ENCODE peak calls at places on chromosomes 1 and 21, in six cellular contexts. H is thoracic aorta, M is mesendoderm, O is PC-9, W is tibial nerve, U is right atrium auricular region. Q is an unnamed sample.

GRCh38 chr1:235326719-235327558 is 1.0 kb downstream of the ARID4B start:
- DNase-seq in H (no peak), M (peak; percentile 58), O (no peak), W (peak; percentile 23), U (peak; percentile 60), Q (peak; percentile 65)

GRCh38 chr21:15455819-15456462 is 273.8 kb upstream of the USP25 start:
- DNase-seq in H (no peak), M (no peak), O (no peak), W (no peak), U (no peak), Q (no peak)

GRCh38 chr1:40477680-40478057 is 579 bp downstream of the ZFP69 start:
- DNase-seq in H (no peak), M (no peak), O (no peak), W (peak; percentile 4), U (no peak), Q (no peak)

GRCh38 chr1:196407358-196408041 is 200.7 kb downstream of the KCNT2 start:
- DNase-seq in H (no peak), M (peak; percentile 66), O (no peak), W (no peak), U (no peak), Q (no peak)

GRCh38 chr1:248821101-248821500 is 4.6 kb downstream of the SH3BP5L start:
- DNase-seq in H (no peak), M (peak; percentile 81), O (no peak), W (no peak), U (peak; percentile 59), Q (no peak)

GRCh38 chr1:19427087-19427781 is 58.1 kb downstream of the CAPZB start:
- DNase-seq in H (no peak), M (no peak), O (no peak), W (no peak), U (no peak), Q (no peak)

GRCh38 chr1:203671808-203672207 is 45.2 kb downstream of the ATP2B4 start:
- DNase-seq in H (no peak), M (no peak), O (no peak), W (no peak), U (no peak), Q (no peak)

GRCh38 chr1:210445485-210445884 is 116.8 kb downstream of the HHAT start:
- DNase-seq in H (no peak), M (peak; percentile 39), O (no peak), W (no peak), U (no peak), Q (no peak)

GRCh38 chr1:96808186-96808585 is 86.6 kb downstream of the PTBP2 start:
- DNase-seq in H (no peak), M (no peak), O (no peak), W (no peak), U (no peak), Q (no peak)

GRCh38 chr1:95041491-95042165 is 31.1 kb downstream of the ALG14 start:
- DNase-seq in H (no peak), M (no peak), O (peak; percentile 79), W (peak; percentile 60), U (peak; percentile 74), Q (no peak)

GRCh38 chr1:91631718-91632330 is 131.2 kb downstream of the CDC7 start:
- DNase-seq in H (no peak), M (no peak), O (no peak), W (no peak), U (no peak), Q (no peak)

GRCh38 chr1:156399355-156400125 is 30.5 kb downstream of the RHBG start:
- DNase-seq in H (no peak), M (peak; percentile 70), O (no peak), W (no peak), U (no peak), Q (no peak)

GRCh38 chr1:23383547-23384311 is 14.1 kb upstream of the ZNF436 start:
- DNase-seq in H (no peak), M (no peak), O (no peak), W (no peak), U (no peak), Q (no peak)

GRCh38 chr1:7588457-7588827 is 182.7 kb upstream of the VAMP3 start:
- DNase-seq in H (no peak), M (no peak), O (no peak), W (no peak), U (no peak), Q (no peak)

GRCh38 chr1:232149302-232150201 is 480.4 kb downstream of the SIPA1L2 start:
- DNase-seq in H (no peak), M (no peak), O (no peak), W (no peak), U (no peak), Q (no peak)

GRCh38 chr1:206742702-206743383 is 27.7 kb upstream of the IL19 start:
- DNase-seq in H (no peak), M (no peak), O (no peak), W (no peak), U (no peak), Q (no peak)

GRCh38 chr1:60227581-60228252 is 154.1 kb upstream of the C1orf87 start:
- DNase-seq in H (no peak), M (no peak), O (peak; percentile 38), W (no peak), U (no peak), Q (no peak)

GRCh38 chr1:56477164-56478111 is 101.9 kb downstream of the PLPP3 start:
- DNase-seq in H (no peak), M (peak; percentile 69), O (no peak), W (peak; percentile 43), U (peak; percentile 68), Q (no peak)

GRCh38 chr1:235917267-235917811 is 50.6 kb upstream of the LYST start:
- DNase-seq in H (peak; percentile 76), M (no peak), O (peak; percentile 99), W (peak; percentile 94), U (peak; percentile 93), Q (peak; percentile 32)

GRCh38 chr1:156727914-156728598 is at the start of gene METTL25B:
- DNase-seq in H (no peak), M (peak; percentile 93), O (peak; percentile 62), W (peak; percentile 65), U (peak; percentile 85), Q (peak; percentile 67)

GRCh38 chr1:61808968-61809367 is 66.7 kb downstream of the PATJ start:
- DNase-seq in H (no peak), M (no peak), O (no peak), W (no peak), U (no peak), Q (no peak)

GRCh38 chr1:228064296-228064695 is 18.2 kb upstream of the ARF1 start:
- DNase-seq in H (no peak), M (no peak), O (no peak), W (no peak), U (no peak), Q (no peak)

GRCh38 chr1:11787251-11787803 is 18.4 kb downstream of the MTHFR start:
- DNase-seq in H (no peak), M (peak; percentile 91), O (no peak), W (peak; percentile 64), U (peak; percentile 78), Q (no peak)

GRCh38 chr21:42252267-42252666 is 33.3 kb downstream of the ABCG1 start:
- DNase-seq in H (no peak), M (no peak), O (no peak), W (no peak), U (no peak), Q (no peak)

GRCh38 chr1:36471830-36472641 is 7.9 kb upstream of the MRPS15 start:
- DNase-seq in H (no peak), M (no peak), O (peak; percentile 11), W (no peak), U (no peak), Q (no peak)
- H3K36me3 ChIP-seq in H (no peaks in the 10 kb centered on the region), M (no peaks in the 10 kb centered on the region), O (no peaks in the 10 kb centered on the region), W (no peaks in the 10 kb centered on the region), U (no peaks in the 10 kb centered on the region), Q (no peaks in the 10 kb centered on the region)

GRCh38 chr1:214415131-214415530 is 134.2 kb downstream of the SMYD2 start:
- DNase-seq in H (no peak), M (no peak), O (no peak), W (no peak), U (no peak), Q (no peak)

GRCh38 chr1:214413315-214413714 is 132.4 kb downstream of the SMYD2 start:
- DNase-seq in H (no peak), M (peak; percentile 84), O (no peak), W (no peak), U (no peak), Q (no peak)

GRCh38 chr1:214417545-214418210 is 133.7 kb downstream of the PTPN14 start:
- DNase-seq in H (no peak), M (no peak), O (no peak), W (no peak), U (no peak), Q (no peak)

GRCh38 chr1:214416417-214417212 is 134.8 kb downstream of the PTPN14 start:
- DNase-seq in H (no peak), M (no peak), O (no peak), W (no peak), U (no peak), Q (no peak)

DNA sequence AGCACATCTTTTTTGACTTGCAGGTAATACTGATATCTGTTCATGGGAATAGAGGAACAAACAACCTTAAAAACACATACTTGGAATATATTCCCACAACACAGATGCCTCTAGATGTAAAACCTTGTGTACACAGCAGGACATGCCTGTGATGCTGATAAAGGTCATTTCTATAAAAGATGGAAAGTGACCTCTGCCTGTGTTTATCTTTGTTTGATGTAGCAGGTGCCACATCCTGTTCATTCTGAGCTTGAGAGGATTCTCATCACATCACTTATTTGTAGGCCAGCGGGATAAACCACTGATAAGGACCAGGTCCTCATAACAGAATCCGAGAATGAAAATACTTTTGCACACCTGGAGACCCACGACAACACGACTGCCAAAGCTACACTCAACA is 133.7 kb downstream of the SMYD2 start:
- DNase-seq in H (no peak), M (no peak), O (no peak), W (no peak), U (no peak), Q (no peak)
- H3K27me3 ChIP-seq in H (no peaks in the 10 kb centered on the region), M (no peaks in the 10 kb centered on the region), O (no peaks in the 10 kb centered on the region), W (no peaks in the 10 kb centered on the region), U (no peaks in the 10 kb centered on the region), Q (no peaks in the 10 kb centered on the region)

DNA sequence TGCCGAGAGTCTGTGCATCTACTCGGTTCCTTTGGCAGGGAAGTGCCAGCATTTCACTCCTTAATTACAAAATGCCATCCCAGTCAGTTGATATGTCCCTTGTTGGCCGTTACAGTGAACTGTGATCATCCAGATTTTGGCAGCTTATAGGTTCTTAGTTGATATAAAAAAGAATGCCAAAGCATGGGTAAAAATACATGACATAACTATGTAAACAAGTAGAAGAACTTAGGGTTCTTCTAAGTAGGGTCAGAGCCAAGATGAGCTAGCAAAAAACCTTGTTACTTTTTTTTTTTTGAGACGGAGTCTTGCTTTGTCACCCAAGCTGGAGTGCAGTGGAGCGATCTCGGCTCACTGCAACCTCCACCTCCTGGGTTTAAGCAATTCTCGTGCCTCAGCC is 76.6 kb downstream of the UBE4B start:
- DNase-seq in H (no peak), M (no peak), O (no peak), W (no peak), U (no peak), Q (no peak)
- H3K36me3 ChIP-seq in H (peaks cover 17% of the 10 kb centered on the region), M (peaks cover 3% of the 10 kb centered on the region), O (peaks cover 5% of the 10 kb centered on the region), W (no peaks in the 10 kb centered on the region), U (peaks cover 23% of the 10 kb centered on the region), Q (peaks cover 39% of the 10 kb centered on the region)

DNA sequence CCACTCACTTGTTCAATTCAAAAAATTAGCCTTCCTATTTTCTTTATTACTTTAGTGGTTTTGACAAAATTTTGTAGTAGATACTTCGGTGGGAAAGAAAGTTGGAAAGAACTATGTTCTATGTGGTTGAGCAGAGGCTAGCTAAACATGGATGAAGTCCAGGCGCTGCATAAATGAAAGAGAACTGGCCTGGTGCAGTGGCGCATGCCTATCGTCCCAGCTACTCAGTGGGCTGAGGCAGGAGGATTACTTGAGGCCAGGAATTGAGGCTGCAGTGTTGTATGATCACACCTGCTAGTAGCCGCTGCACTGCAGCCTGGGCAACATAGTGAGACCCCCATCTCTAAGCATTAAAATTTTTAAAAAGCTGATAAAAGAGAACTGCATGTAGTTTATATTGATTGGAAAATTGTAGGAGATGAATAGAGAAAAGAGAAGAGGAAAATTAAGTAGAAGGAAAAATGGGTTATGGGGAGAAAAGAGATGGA is 21.0 kb downstream of the IFNAR1 start:
- DNase-seq in H (no peak), M (no peak), O (no peak), W (no peak), U (no peak), Q (no peak)
- H3K27me3 ChIP-seq in H (no peaks in the 10 kb centered on the region), M (no peaks in the 10 kb centered on the region), O (no peaks in the 10 kb centered on the region), W (no peaks in the 10 kb centered on the region), U (no peaks in the 10 kb centered on the region), Q (no peaks in the 10 kb centered on the region)

Q was measured in effector memory CD4-positive, alpha-beta T cell.